ENCODE peak calls at places on chromosome 14, in seven cellular contexts. M, P, Y, Q, F, D and I are unnamed samples.

GRCh38 chr14:50762931-50763300 is 68.0 kb downstream of the NIN start:
- DNase-seq in M (no peak), P (no peak), Y (no peak), Q (no peak), F (no peak), D (no peak), I (no peak)

GRCh38 chr14:77238996-77239395 is 32.0 kb downstream of the NGB start:
- DNase-seq in M (no peak), P (no peak), Y (peak), Q (no peak), F (no peak), D (no peak), I (no peak)

GRCh38 chr14:103716091-103716801 is 636 bp downstream of the ZFYVE21 start:
- DNase-seq in M (no peak), P (no peak), Y (peak), Q (peak), F (no peak), D (no peak), I (peak)

GRCh38 chr14:70289138-70289537 is 70.3 kb downstream of the COX16 start:
- DNase-seq in M (no peak), P (no peak), Y (no peak), Q (no peak), F (no peak), D (no peak), I (no peak)

GRCh38 chr14:53306267-53306721 is 153.2 kb upstream of the DDHD1 start:
- DNase-seq in M (no peak), P (peak), Y (peak), Q (peak), F (peak), D (peak), I (peak)

GRCh38 chr14:73887116-73887490 is 444 bp downstream of the ZNF410 start:
- DNase-seq in M (no peak), P (peak), Y (no peak), Q (no peak), F (peak), D (no peak), I (no peak)

GRCh38 chr14:22025884-22026283 is 352.3 kb upstream of the OR4E1 start:
- DNase-seq in M (no peak), P (no peak), Y (no peak), Q (no peak), F (no peak), D (no peak), I (no peak)

GRCh38 chr14:53999061-53999488 is 42.5 kb upstream of the BMP4 start:
- DNase-seq in M (no peak), P (no peak), Y (no peak), Q (peak), F (no peak), D (no peak), I (no peak)

GRCh38 chr14:64760146-64760755 is 56.0 kb downstream of the PLEKHG3 start:
- DNase-seq in M (peak), P (no peak), Y (peak), Q (peak), F (peak), D (peak), I (peak)

GRCh38 chr14:92500491-92500941 is 13.1 kb upstream of the RIN3 start:
- DNase-seq in M (no peak), P (peak), Y (no peak), Q (no peak), F (no peak), D (no peak), I (no peak)

GRCh38 chr14:38199076-38199475 is 8.6 kb upstream of the SSTR1 start:
- DNase-seq in M (no peak), P (no peak), Y (no peak), Q (no peak), F (no peak), D (no peak), I (no peak)

GRCh38 chr14:37623552-37623951 is 28.1 kb downstream of the TTC6 start:
- DNase-seq in M (no peak), P (peak), Y (no peak), Q (peak), F (peak), D (no peak), I (no peak)

GRCh38 chr14:67497216-67497615 is 8.7 kb upstream of the TMEM229B start:
- DNase-seq in M (no peak), P (no peak), Y (no peak), Q (no peak), F (no peak), D (no peak), I (no peak)

GRCh38 chr14:45838597-45838996 is 585.6 kb upstream of the MIS18BP1 start:
- DNase-seq in M (no peak), P (no peak), Y (no peak), Q (peak), F (no peak), D (no peak), I (no peak)

GRCh38 chr14:67547224-67547780 is 14.2 kb downstream of the PLEKHH1 start:
- DNase-seq in M (no peak), P (peak), Y (peak), Q (no peak), F (no peak), D (no peak), I (no peak)

GRCh38 chr14:28745176-28745575 is 21.4 kb upstream of the FOXG1 start:
- DNase-seq in M (no peak), P (no peak), Y (no peak), Q (no peak), F (no peak), D (no peak), I (no peak)

DNA sequence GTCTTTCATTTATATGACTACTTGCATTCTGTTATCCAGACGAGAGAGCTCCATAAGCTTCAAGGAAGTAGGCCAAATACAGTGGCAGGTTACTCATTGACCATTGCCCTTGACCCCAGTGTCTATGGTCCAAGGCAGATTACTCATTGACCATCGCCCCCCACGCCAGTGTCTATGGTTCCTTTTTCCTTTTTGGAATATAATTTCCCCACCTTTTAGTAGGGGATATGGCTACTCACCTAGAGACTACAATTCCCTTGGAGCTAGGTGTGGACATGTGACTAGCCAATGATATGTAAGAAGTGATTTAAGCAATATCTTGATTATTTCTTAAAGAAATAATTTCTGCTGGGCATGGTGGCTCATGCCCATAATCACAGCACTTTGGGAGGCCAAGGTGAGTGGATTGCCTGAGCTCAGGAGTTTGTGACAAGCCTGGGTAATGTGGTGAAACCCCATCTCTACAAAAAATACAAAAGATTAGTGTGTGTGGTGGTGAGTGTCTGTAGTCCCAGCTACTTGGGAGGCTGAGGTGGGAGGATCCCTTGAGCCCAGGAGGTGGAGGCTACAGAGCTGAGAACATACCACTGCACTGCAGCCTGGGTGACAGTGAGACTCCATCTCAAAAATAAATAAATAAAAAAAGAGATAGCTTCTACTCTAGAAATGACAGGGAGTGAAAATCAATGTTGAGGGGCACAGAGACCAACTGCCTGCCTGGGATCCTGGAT is 32.6 kb downstream of the SIX4 start:
- DNase-seq in M (no peak), P (no peak), Y (no peak), Q (no peak), F (no peak), D (no peak), I (no peak)
- H3K27ac ChIP-seq in M (no peak), P (no peak), Y (no peak), Q (no peak), F (no peak), D (no peak), I (no peak)

GRCh38 chr14:55277972-55278740 is 6.9 kb downstream of the FBXO34 start:
- DNase-seq in M (no peak), P (no peak), Y (no peak), Q (peak), F (peak), D (no peak), I (no peak)
- H3K27ac ChIP-seq in M (no peak), P (no peak), Y (no peak), Q (no peak), F (peak), D (no peak), I (no peak)

GRCh38 chr14:89731534-89731933 is 223.0 kb downstream of the EFCAB11 start:
- DNase-seq in M (no peak), P (no peak), Y (no peak), Q (no peak), F (no peak), D (no peak), I (no peak)
- H3K27ac ChIP-seq in M (no peak), P (no peak), Y (no peak), Q (no peak), F (no peak), D (no peak), I (no peak)

GRCh38 chr14:95562892-95563685 is 28.2 kb downstream of the GLRX5 start:
- DNase-seq in M (no peak), P (no peak), Y (no peak), Q (peak), F (peak), D (no peak), I (peak)

GRCh38 chr14:95557291-95557690 is 22.4 kb downstream of the GLRX5 start:
- DNase-seq in M (no peak), P (no peak), Y (no peak), Q (no peak), F (no peak), D (no peak), I (no peak)

GRCh38 chr14:95561001-95561412 is 26.2 kb downstream of the GLRX5 start:
- DNase-seq in M (peak), P (peak), Y (peak), Q (peak), F (peak), D (peak), I (peak)

GRCh38 chr14:95557832-95558231 is 23.0 kb downstream of the GLRX5 start:
- DNase-seq in M (no peak), P (no peak), Y (no peak), Q (no peak), F (no peak), D (no peak), I (no peak)

DNA sequence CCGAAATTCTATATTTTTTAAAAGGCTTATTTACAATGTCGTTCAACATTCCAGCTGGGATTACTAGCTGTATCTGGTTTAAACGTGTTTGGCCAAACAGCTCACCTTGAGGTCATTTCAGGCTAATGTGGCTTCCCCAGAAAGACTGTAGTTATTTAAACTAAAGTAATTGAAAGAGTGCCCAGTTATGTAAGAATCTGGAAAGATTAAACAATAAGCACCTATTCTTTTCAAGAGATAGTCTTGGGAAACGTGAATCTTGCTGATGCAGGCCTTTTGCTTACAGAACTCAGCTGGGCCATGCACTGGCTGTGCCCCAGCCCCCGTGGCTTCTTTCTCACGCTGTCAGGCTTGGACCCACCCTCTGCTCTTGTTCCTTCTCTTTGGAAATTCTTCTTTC is 24.4 kb downstream of the GLRX5 start:
- DNase-seq in M (no peak), P (no peak), Y (no peak), Q (no peak), F (no peak), D (no peak), I (no peak)
- H3K27ac ChIP-seq in M (no peak), P (no peak), Y (no peak), Q (no peak), F (no peak), D (no peak), I (no peak)